ENCODE peak calls at places on chromosomes 1 and 21, in six cellular contexts. One of them, this sample, is unnamed.

GRCh38 chr1:113101588-113101987 is 28.6 kb downstream of the LRIG2 start:
- DNase-seq in astrocyte: peak
- DNase-seq in Peyer's patch: no peak
- DNase-seq in BJ: no peak
- DNase-seq in lower lobe of right lung: no peak
- DNase-seq in tibial artery: no peak
- DNase-seq in this sample: no peak

GRCh38 chr1:93000291-93000690 is 39.0 kb upstream of the DIPK1A start:
- DNase-seq in astrocyte: no peak
- DNase-seq in Peyer's patch: no peak
- DNase-seq in BJ: no peak
- DNase-seq in lower lobe of right lung: no peak
- DNase-seq in tibial artery: no peak
- DNase-seq in this sample: no peak

GRCh38 chr1:25148673-25149300 is 83.5 kb downstream of the SYF2 start:
- DNase-seq in astrocyte: no peak
- DNase-seq in Peyer's patch: no peak
- DNase-seq in BJ: no peak
- DNase-seq in lower lobe of right lung: no peak
- DNase-seq in tibial artery: no peak
- DNase-seq in this sample: no peak

GRCh38 chr1:223765719-223766340 is 53.5 kb downstream of the CAPN2 start:
- DNase-seq in astrocyte: no peak
- DNase-seq in Peyer's patch: no peak
- DNase-seq in BJ: no peak
- DNase-seq in lower lobe of right lung: no peak
- DNase-seq in tibial artery: no peak
- DNase-seq in this sample: no peak

GRCh38 chr21:18524097-18524496 is 120.5 kb upstream of the TMPRSS15 start:
- DNase-seq in astrocyte: no peak
- DNase-seq in Peyer's patch: no peak
- DNase-seq in BJ: no peak
- DNase-seq in lower lobe of right lung: no peak
- DNase-seq in tibial artery: no peak
- DNase-seq in this sample: no peak

GRCh38 chr1:22471610-22472009 is 20.0 kb downstream of the ZBTB40 start:
- DNase-seq in astrocyte: no peak
- DNase-seq in Peyer's patch: no peak
- DNase-seq in BJ: no peak
- DNase-seq in lower lobe of right lung: no peak
- DNase-seq in tibial artery: no peak
- DNase-seq in this sample: no peak

GRCh38 chr1:154178856-154179811 is 12.8 kb downstream of the TPM3 start:
- DNase-seq in astrocyte: no peak
- DNase-seq in Peyer's patch: no peak
- DNase-seq in BJ: no peak
- DNase-seq in lower lobe of right lung: no peak
- DNase-seq in tibial artery: no peak
- DNase-seq in this sample: no peak

GRCh38 chr1:112882271-112882744 is 73.7 kb downstream of the SLC16A1 start:
- DNase-seq in astrocyte: no peak
- DNase-seq in Peyer's patch: no peak
- DNase-seq in BJ: no peak
- DNase-seq in lower lobe of right lung: no peak
- DNase-seq in tibial artery: no peak
- DNase-seq in this sample: no peak

GRCh38 chr21:46334351-46335140 is 10.6 kb downstream of the PCNT start:
- DNase-seq in astrocyte: no peak
- DNase-seq in Peyer's patch: no peak
- DNase-seq in BJ: no peak
- DNase-seq in lower lobe of right lung: no peak
- DNase-seq in tibial artery: no peak
- DNase-seq in this sample: no peak

GRCh38 chr1:178693368-178693767 is 31.7 kb upstream of the RALGPS2 start:
- DNase-seq in astrocyte: no peak
- DNase-seq in Peyer's patch: no peak
- DNase-seq in BJ: no peak
- DNase-seq in lower lobe of right lung: no peak
- DNase-seq in tibial artery: no peak
- DNase-seq in this sample: no peak

GRCh38 chr1:17925838-17926237 is 170.7 kb downstream of the ACTL8 start:
- DNase-seq in astrocyte: no peak
- DNase-seq in Peyer's patch: no peak
- DNase-seq in BJ: no peak
- DNase-seq in lower lobe of right lung: no peak
- DNase-seq in tibial artery: no peak
- DNase-seq in this sample: no peak

GRCh38 chr1:29331731-29332130 is 95.4 kb downstream of the PTPRU start:
- DNase-seq in astrocyte: peak
- DNase-seq in Peyer's patch: no peak
- DNase-seq in BJ: no peak
- DNase-seq in lower lobe of right lung: no peak
- DNase-seq in tibial artery: no peak
- DNase-seq in this sample: no peak

GRCh38 chr1:11473635-11474034 is 5.3 kb upstream of the DISP3 start:
- DNase-seq in astrocyte: no peak
- DNase-seq in Peyer's patch: no peak
- DNase-seq in BJ: no peak
- DNase-seq in lower lobe of right lung: no peak
- DNase-seq in tibial artery: no peak
- DNase-seq in this sample: no peak

GRCh38 chr1:29341936-29342335 is 105.6 kb downstream of the PTPRU start:
- DNase-seq in astrocyte: no peak
- DNase-seq in Peyer's patch: no peak
- DNase-seq in BJ: no peak
- DNase-seq in lower lobe of right lung: no peak
- DNase-seq in tibial artery: no peak
- DNase-seq in this sample: peak

GRCh38 chr1:212536586-212536985 is 72.0 kb upstream of the ATF3 start:
- DNase-seq in astrocyte: no peak
- DNase-seq in Peyer's patch: no peak
- DNase-seq in BJ: no peak
- DNase-seq in lower lobe of right lung: no peak
- DNase-seq in tibial artery: no peak
- DNase-seq in this sample: no peak

GRCh38 chr1:193104496-193104905 is 713 bp downstream of the GLRX2 start:
- DNase-seq in astrocyte: peak
- DNase-seq in Peyer's patch: peak
- DNase-seq in BJ: no peak
- DNase-seq in lower lobe of right lung: peak
- DNase-seq in tibial artery: peak
- DNase-seq in this sample: no peak

GRCh38 chr1:154877370-154877974 is 7.4 kb upstream of the KCNN3 start:
- DNase-seq in astrocyte: no peak
- DNase-seq in Peyer's patch: no peak
- DNase-seq in BJ: no peak
- DNase-seq in lower lobe of right lung: no peak
- DNase-seq in tibial artery: no peak
- DNase-seq in this sample: no peak

GRCh38 chr1:8333246-8333987 is 15.5 kb downstream of the SLC45A1 start:
- DNase-seq in astrocyte: no peak
- DNase-seq in Peyer's patch: no peak
- DNase-seq in BJ: no peak
- DNase-seq in lower lobe of right lung: no peak
- DNase-seq in tibial artery: no peak
- DNase-seq in this sample: no peak

GRCh38 chr21:45833437-45833836 is 148.1 kb upstream of the COL6A1 start:
- DNase-seq in astrocyte: no peak
- DNase-seq in Peyer's patch: peak
- DNase-seq in BJ: no peak
- DNase-seq in lower lobe of right lung: no peak
- DNase-seq in tibial artery: no peak
- DNase-seq in this sample: no peak

GRCh38 chr1:74679811-74680210 is 6.2 kb upstream of the ERICH3 start:
- DNase-seq in astrocyte: peak
- DNase-seq in Peyer's patch: no peak
- DNase-seq in BJ: no peak
- DNase-seq in lower lobe of right lung: no peak
- DNase-seq in tibial artery: no peak
- DNase-seq in this sample: no peak

GRCh38 chr1:66752000-66752592 is at the start of gene DYNLT5:
- DNase-seq in astrocyte: peak
- DNase-seq in Peyer's patch: peak
- DNase-seq in BJ: no peak
- DNase-seq in lower lobe of right lung: peak
- DNase-seq in tibial artery: peak
- DNase-seq in this sample: peak

GRCh38 chr1:33735624-33736023 is 128.3 kb upstream of the HMGB4 start:
- DNase-seq in astrocyte: peak
- DNase-seq in Peyer's patch: no peak
- DNase-seq in BJ: no peak
- DNase-seq in lower lobe of right lung: no peak
- DNase-seq in tibial artery: no peak
- DNase-seq in this sample: no peak
- TF ChIP-seq CTCF in astrocyte: peak
- TF ChIP-seq CTCF in Peyer's patch: no peak
- TF ChIP-seq CTCF in BJ: peak
- TF ChIP-seq CTCF in lower lobe of right lung: peak
- TF ChIP-seq CTCF in tibial artery: peak
- TF ChIP-seq CTCF in this sample: no peak

GRCh38 chr1:9429369-9429766 is 109.9 kb upstream of the SLC25A33 start:
- DNase-seq in astrocyte: no peak
- DNase-seq in Peyer's patch: no peak
- DNase-seq in BJ: no peak
- DNase-seq in lower lobe of right lung: no peak
- DNase-seq in tibial artery: no peak
- DNase-seq in this sample: no peak

GRCh38 chr1:9427388-9427787 is 111.9 kb upstream of the SLC25A33 start:
- DNase-seq in astrocyte: no peak
- DNase-seq in Peyer's patch: no peak
- DNase-seq in BJ: no peak
- DNase-seq in lower lobe of right lung: no peak
- DNase-seq in tibial artery: no peak
- DNase-seq in this sample: no peak

GRCh38 chr1:9426291-9426711 is 113.0 kb upstream of the SLC25A33 start:
- DNase-seq in astrocyte: no peak
- DNase-seq in Peyer's patch: no peak
- DNase-seq in BJ: no peak
- DNase-seq in lower lobe of right lung: no peak
- DNase-seq in tibial artery: no peak
- DNase-seq in this sample: peak

GRCh38 chr1:9425859-9426258 is 113.4 kb upstream of the SLC25A33 start:
- DNase-seq in astrocyte: no peak
- DNase-seq in Peyer's patch: no peak
- DNase-seq in BJ: no peak
- DNase-seq in lower lobe of right lung: no peak
- DNase-seq in tibial artery: no peak
- DNase-seq in this sample: no peak

GRCh38 chr1:9428601-9429368 is 110.5 kb upstream of the SLC25A33 start:
- DNase-seq in astrocyte: peak
- DNase-seq in Peyer's patch: peak
- DNase-seq in BJ: peak
- DNase-seq in lower lobe of right lung: peak
- DNase-seq in tibial artery: peak
- DNase-seq in this sample: peak
- TF ChIP-seq CTCF in astrocyte: no peak
- TF ChIP-seq CTCF in Peyer's patch: no peak
- TF ChIP-seq CTCF in BJ: peak
- TF ChIP-seq CTCF in lower lobe of right lung: peak
- TF ChIP-seq CTCF in tibial artery: peak
- TF ChIP-seq CTCF in this sample: no peak

DNA sequence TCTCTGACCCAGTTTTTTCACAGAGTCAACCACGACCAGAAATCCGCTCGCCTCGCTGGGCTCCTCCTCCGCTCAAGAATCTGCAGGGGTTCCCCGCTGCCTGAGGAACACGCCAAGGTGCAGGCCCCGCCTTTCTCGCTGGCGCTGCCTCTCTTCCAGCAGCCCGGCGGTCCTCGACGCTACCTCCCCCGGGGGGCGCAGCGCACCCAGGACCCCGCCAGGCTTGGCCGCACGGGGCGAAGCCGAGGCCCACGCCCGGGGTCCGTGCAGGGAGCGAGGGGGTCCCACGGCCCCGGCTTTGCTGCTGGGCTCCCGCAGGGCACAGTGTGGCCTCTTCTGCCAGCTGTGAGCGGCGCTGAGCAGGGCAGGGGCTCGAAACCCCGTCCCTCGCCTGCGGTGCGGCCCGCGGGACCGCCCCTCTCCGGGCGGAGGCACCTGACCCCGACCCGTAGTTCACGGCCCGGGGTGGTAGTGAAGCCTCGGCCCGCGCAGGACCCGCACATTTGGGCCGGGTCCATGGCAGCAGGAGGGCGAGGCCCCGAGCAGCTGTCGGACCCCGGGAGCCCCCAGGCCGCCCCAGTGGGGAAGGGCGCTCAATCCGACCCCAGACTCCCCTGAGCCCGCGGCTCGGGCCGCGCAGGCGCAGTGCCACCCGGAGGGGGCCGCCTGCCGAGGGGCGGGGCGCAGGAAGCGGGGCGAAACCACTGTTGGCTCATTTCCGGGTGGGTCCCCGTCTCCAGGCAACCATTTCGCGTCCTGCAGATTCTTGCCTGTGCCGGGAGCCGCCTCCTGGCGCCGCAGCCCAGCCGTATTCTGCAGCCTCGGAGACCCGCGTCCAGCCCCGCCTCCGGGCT is 10.0 kb upstream of the MMEL1 start:
- DNase-seq in astrocyte: peak
- DNase-seq in Peyer's patch: peak
- DNase-seq in BJ: peak
- DNase-seq in lower lobe of right lung: peak
- DNase-seq in tibial artery: peak
- DNase-seq in this sample: peak
- TF ChIP-seq CTCF in astrocyte: no peak
- TF ChIP-seq CTCF in Peyer's patch: no peak
- TF ChIP-seq CTCF in BJ: peak
- TF ChIP-seq CTCF in lower lobe of right lung: peak
- TF ChIP-seq CTCF in tibial artery: no peak
- TF ChIP-seq CTCF in this sample: no peak

GRCh38 chr1:58818075-58818474 is 34.2 kb upstream of the JUN start:
- DNase-seq in astrocyte: peak
- DNase-seq in Peyer's patch: no peak
- DNase-seq in BJ: no peak
- DNase-seq in lower lobe of right lung: no peak
- DNase-seq in tibial artery: no peak
- DNase-seq in this sample: no peak

GRCh38 chr1:58818991-58819390 is 35.1 kb upstream of the JUN start:
- DNase-seq in astrocyte: no peak
- DNase-seq in Peyer's patch: no peak
- DNase-seq in BJ: no peak
- DNase-seq in lower lobe of right lung: no peak
- DNase-seq in tibial artery: no peak
- DNase-seq in this sample: no peak

GRCh38 chr1:58823481-58824010 is 39.7 kb upstream of the JUN start:
- DNase-seq in astrocyte: peak
- DNase-seq in Peyer's patch: no peak
- DNase-seq in BJ: peak
- DNase-seq in lower lobe of right lung: no peak
- DNase-seq in tibial artery: no peak
- DNase-seq in this sample: peak

GRCh38 chr1:58819719-58820118 is 35.9 kb upstream of the JUN start:
- DNase-seq in astrocyte: no peak
- DNase-seq in Peyer's patch: no peak
- DNase-seq in BJ: no peak
- DNase-seq in lower lobe of right lung: no peak
- DNase-seq in tibial artery: no peak
- DNase-seq in this sample: no peak

DNA sequence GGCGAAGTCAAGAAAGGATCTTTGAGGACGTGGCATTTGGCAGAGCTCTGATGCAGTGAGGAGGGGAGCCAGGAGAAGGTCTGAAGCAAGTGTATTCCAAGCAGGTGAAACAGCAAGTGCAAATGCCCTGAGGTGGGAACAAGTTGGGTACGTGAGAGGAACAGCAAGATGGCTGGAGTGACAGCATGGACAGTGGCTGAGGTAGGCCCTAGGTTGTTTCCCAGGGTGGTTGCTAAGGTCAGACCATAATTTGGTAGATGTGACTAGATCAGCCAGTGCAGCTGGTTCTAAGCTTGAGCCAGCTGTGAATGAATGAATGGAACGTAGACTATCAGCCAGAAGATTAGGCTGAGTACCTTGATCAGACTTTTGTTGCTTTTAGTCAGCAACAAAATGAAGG is 37.5 kb upstream of the JUN start:
- DNase-seq in astrocyte: no peak
- DNase-seq in Peyer's patch: no peak
- DNase-seq in BJ: no peak
- DNase-seq in lower lobe of right lung: no peak
- DNase-seq in tibial artery: no peak
- DNase-seq in this sample: no peak
- TF ChIP-seq CTCF in astrocyte: no peak
- TF ChIP-seq CTCF in Peyer's patch: no peak
- TF ChIP-seq CTCF in BJ: no peak
- TF ChIP-seq CTCF in lower lobe of right lung: no peak
- TF ChIP-seq CTCF in tibial artery: no peak
- TF ChIP-seq CTCF in this sample: no peak